ENCODE peak calls at places on chromosomes 5 and 9, in five cellular contexts. T, D, L, K and R are unnamed samples.

GRCh38 chr5:77272206-77272605 is 61.7 kb downstream of the PDE8B start:
- DNase-seq in T (no peak), D (no peak), L (no peak), K (no peak), R (no peak)

GRCh38 chr9:38068866-38069628 is at the start of gene SHB:
- DNase-seq in T (peak), D (no peak), L (peak), K (peak), R (peak)

GRCh38 chr5:147752033-147752432 is 30.5 kb downstream of the JAKMIP2 start:
- DNase-seq in T (no peak), D (no peak), L (no peak), K (no peak), R (no peak)

GRCh38 chr9:110291921-110292575 is 35.7 kb upstream of the TXN start:
- DNase-seq in T (no peak), D (no peak), L (no peak), K (no peak), R (no peak)

GRCh38 chr9:125594211-125594610 is 112.8 kb downstream of the MAPKAP1 start:
- DNase-seq in T (no peak), D (no peak), L (no peak), K (no peak), R (no peak)

GRCh38 chr5:52759381-52759780 is 28.3 kb upstream of the ITGA1 start:
- DNase-seq in T (no peak), D (no peak), L (no peak), K (no peak), R (no peak)

GRCh38 chr9:8400378-8400777 is 600.8 kb upstream of the DMAC1 start:
- DNase-seq in T (no peak), D (no peak), L (no peak), K (no peak), R (no peak)

GRCh38 chr9:12882430-12882829 is 107.6 kb downstream of the LURAP1L start:
- DNase-seq in T (no peak), D (no peak), L (no peak), K (no peak), R (no peak)

GRCh38 chr5:134240421-134240962 is 14.6 kb upstream of the PPP2CA start:
- DNase-seq in T (peak), D (no peak), L (no peak), K (no peak), R (no peak)

GRCh38 chr9:30197954-30198353 is 2186.5 kb upstream of the ACO1 start:
- DNase-seq in T (no peak), D (no peak), L (no peak), K (no peak), R (no peak)

GRCh38 chr9:131284856-131285255 is 4.7 kb upstream of the PLPP7 start:
- DNase-seq in T (no peak), D (no peak), L (no peak), K (no peak), R (no peak)

GRCh38 chr9:123327697-123328100 is 28.3 kb upstream of the CRB2 start:
- DNase-seq in T (no peak), D (no peak), L (peak), K (peak), R (no peak)

GRCh38 chr5:163104496-163104895 is 332.9 kb upstream of the CCNG1 start:
- DNase-seq in T (no peak), D (no peak), L (no peak), K (no peak), R (no peak)

GRCh38 chr5:132087661-132088060 is 14.1 kb downstream of the CSF2 start:
- DNase-seq in T (no peak), D (no peak), L (no peak), K (no peak), R (no peak)

GRCh38 chr5:59021286-59021673 is 438.4 kb downstream of the RAB3C start:
- DNase-seq in T (no peak), D (no peak), L (no peak), K (no peak), R (no peak)

GRCh38 chr5:749101-749670 is 35.3 kb downstream of the ZDHHC11B start:
- DNase-seq in T (no peak), D (no peak), L (peak), K (no peak), R (no peak)

GRCh38 chr9:30039712-30040111 is 2344.7 kb upstream of the ACO1 start:
- DNase-seq in T (no peak), D (no peak), L (no peak), K (no peak), R (no peak)

GRCh38 chr9:72485821-72486605 is 35.4 kb upstream of the TMC1 start:
- DNase-seq in T (no peak), D (no peak), L (no peak), K (peak), R (no peak)

DNA sequence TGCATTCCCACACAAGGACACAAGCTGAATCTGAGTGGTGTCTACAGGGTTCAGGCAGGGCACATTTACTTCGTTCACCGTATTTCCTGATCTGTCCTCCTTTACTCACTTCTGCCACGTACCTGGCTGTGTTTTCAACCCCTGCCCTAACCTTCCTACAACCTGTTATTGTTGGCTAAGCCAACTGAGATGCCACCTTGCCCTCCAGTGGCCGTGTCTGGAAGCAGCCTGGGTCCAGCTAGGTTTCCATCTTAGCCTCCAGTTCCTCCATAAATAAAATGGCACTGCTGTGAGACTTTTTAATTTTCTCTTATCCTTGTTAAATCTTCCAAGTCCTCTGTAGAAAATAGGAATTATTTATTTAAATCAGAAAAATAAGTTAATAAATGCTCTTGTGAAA is 64.8 kb downstream of the ATP10B start:
- DNase-seq in T (no peak), D (no peak), L (no peak), K (peak), R (no peak)
- TF ChIP-seq CTCF in T (peak), D (peak), L (peak), K (peak), R (peak)

DNA sequence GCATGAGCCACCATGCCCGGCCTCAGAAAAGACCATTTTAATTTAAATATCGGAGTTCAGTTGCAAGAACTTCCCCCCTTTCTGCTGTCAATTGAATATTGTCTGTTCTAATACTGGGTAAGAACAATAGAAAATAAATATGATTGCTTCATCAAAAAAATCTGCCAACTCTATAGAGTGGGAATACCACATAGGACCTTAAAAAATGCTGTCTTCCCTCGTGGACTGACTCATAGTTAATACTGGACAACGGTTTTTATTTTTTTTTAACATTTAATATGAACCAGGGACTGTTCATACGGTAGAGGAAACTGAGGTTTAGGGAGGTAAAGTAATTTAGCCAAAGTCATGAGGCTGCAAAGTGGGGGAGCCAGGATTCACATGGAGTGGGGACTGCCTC is 9.7 kb downstream of the ZNF462 start:
- DNase-seq in T (no peak), D (no peak), L (no peak), K (no peak), R (no peak)
- TF ChIP-seq CTCF in T (no peak), D (no peak), L (no peak), K (no peak), R (no peak)

GRCh38 chr5:115309751-115310370 is 13.4 kb upstream of the CCDC112 start:
- DNase-seq in T (no peak), D (peak), L (no peak), K (no peak), R (no peak)

GRCh38 chr5:115308815-115309214 is 12.4 kb upstream of the CCDC112 start:
- DNase-seq in T (no peak), D (no peak), L (no peak), K (no peak), R (no peak)

GRCh38 chr5:115313632-115314031 is 17.2 kb upstream of the CCDC112 start:
- DNase-seq in T (no peak), D (no peak), L (no peak), K (no peak), R (no peak)

GRCh38 chr5:115317750-115318149 is 21.3 kb upstream of the CCDC112 start:
- DNase-seq in T (no peak), D (no peak), L (no peak), K (no peak), R (no peak)

DNA sequence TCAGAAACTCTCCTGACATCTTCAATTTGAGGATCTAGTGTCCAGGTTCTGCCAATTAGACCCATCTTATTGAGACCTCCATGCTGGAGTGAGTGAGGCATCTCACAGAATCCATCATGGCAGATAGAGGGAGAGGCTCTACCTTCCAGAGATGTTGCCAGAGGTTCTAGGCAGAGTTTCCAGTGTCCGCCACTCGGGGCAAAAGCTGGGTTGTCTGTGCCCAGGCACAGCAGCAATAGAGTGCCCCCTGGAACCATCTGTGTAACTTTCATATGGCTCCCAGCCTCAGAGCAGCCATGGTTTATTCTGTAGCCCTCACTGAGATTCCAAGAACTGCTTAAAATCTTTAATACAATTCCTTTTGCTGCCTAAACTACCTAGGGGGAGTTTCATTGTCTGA is 16.6 kb upstream of the CCDC112 start:
- DNase-seq in T (no peak), D (no peak), L (no peak), K (no peak), R (no peak)
- TF ChIP-seq CTCF in T (no peak), D (no peak), L (no peak), K (no peak), R (no peak)

DNA sequence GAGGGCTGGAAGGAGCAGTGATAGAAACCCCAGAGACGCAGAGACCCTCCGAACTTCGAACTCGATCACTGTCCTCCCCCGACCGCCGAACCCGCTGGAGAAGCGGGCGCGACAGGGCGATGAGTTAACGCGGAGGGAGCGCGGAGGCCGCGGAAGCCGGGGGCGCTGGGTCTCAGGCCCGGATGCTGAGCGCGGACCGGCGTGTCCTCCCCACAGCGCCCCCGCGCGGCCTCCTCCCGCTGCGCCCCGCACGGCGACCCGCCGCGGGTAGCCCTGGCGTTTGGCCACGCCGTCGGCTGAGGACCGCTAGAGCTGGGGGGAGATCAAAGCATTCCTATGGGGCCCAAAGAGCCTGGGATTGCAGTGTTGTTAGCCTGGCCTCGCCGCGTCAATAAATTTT is 7.7 kb upstream of the DMRT2 start:
- DNase-seq in T (no peak), D (no peak), L (no peak), K (no peak), R (no peak)
- TF ChIP-seq CTCF in T (peak), D (no peak), L (peak), K (no peak), R (peak)

GRCh38 chr9:102459828-102460227 is 535.3 kb upstream of the CYLC2 start:
- DNase-seq in T (no peak), D (no peak), L (no peak), K (no peak), R (no peak)

GRCh38 chr9:102456562-102456961 is 538.6 kb upstream of the CYLC2 start:
- DNase-seq in T (no peak), D (no peak), L (no peak), K (no peak), R (no peak)

DNA sequence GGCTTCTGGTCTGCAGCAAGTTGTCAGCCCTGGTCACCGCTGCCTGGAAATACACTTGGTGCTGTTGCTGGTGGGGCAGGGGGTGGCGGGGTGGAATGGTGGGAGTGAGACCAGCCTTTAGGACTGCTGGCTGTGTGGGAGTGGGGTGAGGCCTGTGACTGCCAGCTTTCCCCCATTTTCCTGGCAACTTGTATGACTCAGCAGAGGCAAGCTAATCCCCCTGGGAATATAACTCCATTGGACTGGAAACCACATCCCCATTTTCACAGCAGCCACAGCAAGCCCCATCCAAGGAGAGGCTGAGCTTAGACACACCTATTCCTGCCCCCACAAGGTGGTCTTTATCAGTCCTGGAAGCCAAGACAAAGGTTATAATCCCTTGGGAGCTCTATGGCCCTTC is 533.7 kb upstream of the CYLC2 start:
- DNase-seq in T (no peak), D (no peak), L (no peak), K (no peak), R (no peak)
- TF ChIP-seq CTCF in T (no peak), D (no peak), L (no peak), K (no peak), R (no peak)

DNA sequence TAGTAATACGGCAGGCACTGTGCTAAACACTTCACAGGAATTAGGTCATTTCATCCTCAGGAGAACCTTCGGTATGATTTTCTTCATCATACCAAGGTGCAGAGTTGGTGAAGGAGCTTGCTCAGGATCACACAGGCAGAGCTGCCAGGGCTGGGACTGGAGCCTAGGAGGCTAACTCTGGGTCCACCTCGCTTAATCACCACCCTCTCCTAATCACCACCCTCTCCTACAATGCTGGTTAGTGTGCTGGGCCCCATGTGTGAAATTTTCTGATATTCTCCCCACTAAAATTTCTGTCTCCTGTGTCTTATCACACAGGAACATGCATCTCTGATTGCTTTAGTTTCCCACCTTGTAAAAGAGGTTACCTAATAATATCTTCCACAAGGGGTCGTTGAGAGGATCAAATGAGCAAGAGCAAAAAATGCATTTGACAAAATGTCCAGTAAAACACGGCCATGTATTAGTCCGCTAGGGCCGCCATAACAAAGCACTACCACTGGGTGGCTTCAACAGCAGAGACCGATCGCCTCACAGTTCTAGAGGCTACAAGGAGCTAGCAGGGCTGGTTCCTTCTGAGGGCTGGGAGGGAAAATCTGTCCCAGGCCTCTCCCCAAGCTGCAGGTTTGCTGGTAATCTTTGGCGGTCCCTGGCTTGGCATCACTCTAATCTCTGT is 128.2 kb upstream of the NFIB start:
- DNase-seq in T (no peak), D (no peak), L (no peak), K (no peak), R (no peak)
- TF ChIP-seq CTCF in T (no peak), D (peak), L (no peak), K (no peak), R (peak)

GRCh38 chr9:113593682-113594281 is 130.3 kb downstream of the RGS3 start:
- DNase-seq in T (peak), D (peak), L (peak), K (no peak), R (no peak)
- TF ChIP-seq CTCF in T (no peak), D (no peak), L (no peak), K (no peak), R (no peak)

GRCh38 chr5:80962630-80963520 is 2.7 kb downstream of the RASGRF2 start:
- DNase-seq in T (no peak), D (no peak), L (no peak), K (no peak), R (no peak)

GRCh38 chr5:80959768-80960442 is at the start of gene RASGRF2:
- DNase-seq in T (peak), D (no peak), L (no peak), K (peak), R (peak)

GRCh38 chr5:80959138-80959537 is 1.0 kb upstream of the RASGRF2 start:
- DNase-seq in T (no peak), D (no peak), L (no peak), K (no peak), R (no peak)

GRCh38 chr5:80961376-80962281 is 1.5 kb downstream of the RASGRF2 start:
- DNase-seq in T (no peak), D (no peak), L (no peak), K (peak), R (no peak)

DNA sequence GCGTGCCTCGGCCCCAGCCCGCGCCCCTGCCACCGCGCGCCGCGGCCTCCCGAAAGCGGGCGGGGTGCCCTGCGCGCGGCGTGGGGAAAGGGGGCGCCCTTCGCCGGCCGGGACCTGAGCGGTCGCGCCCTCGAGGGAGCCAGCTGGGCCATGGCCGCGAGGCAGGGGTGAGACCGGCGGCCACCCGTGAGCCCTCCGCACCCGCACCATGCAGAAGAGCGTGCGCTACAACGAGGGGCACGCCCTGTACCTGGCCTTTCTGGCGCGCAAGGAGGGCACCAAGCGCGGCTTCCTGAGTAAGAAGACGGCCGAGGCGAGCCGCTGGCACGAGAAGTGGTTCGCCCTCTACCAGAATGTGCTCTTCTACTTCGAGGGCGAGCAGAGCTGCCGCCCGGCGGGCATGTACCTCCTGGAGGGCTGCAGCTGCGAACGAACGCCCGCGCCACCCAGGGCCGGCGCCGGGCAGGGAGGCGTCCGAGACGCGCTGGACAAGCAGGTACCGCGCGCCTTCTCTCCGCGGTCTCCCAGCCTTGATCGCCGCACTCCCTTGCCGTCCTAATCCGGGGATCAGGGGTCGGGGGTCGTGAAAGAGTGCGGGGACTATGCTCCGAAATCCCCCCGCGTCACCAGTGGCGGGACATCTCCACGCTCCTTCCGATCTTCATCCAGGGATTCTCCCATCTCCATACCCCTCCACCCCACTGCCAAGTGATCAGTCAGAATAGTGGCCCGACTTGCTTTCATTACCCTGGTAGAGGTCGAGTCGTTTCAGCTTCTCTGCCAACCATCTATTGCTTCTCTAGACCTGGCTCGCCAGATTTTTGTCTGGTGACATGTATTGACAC is 590 bp downstream of the RASGRF2 start:
- DNase-seq in T (peak), D (no peak), L (peak), K (peak), R (no peak)
- TF ChIP-seq CTCF in T (peak), D (peak), L (peak), K (peak), R (peak)

DNA sequence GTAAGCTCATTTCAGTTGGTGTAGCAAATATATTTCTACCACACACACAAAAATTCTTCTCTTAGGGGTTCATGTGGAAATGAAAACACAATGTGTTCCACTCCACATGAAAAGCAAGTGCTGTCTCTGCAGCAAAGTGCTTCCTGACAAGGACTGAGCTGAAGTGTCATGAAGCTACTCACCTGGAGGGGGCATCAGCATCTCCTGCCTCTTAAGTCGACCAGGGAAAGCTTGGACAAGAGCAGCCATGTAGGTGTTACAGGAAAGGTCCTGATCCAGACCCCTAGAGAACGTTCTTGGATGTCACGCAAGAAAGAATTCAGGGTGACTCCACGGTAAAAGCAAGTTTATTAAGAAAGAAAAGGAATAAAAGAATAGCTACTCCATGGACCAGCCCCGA is 62.8 kb downstream of the SV2C start:
- DNase-seq in T (no peak), D (no peak), L (no peak), K (peak), R (no peak)
- TF ChIP-seq CTCF in T (no peak), D (peak), L (no peak), K (no peak), R (peak)